ENCODE peak calls at places on chromosomes 5 and 9, in eight cellular contexts. I, Y, X, B, V, O, H and S are unnamed samples. For H4K20me1, the result is how much of the 10 kb centered on the place peaks cover.

GRCh38 chr5:68424799-68425537 is 209.4 kb downstream of the PIK3R1 start:
- DNase-seq in I (peak), Y (no peak), X (no peak), B (peak), V (peak), O (peak), H (peak), S (no peak)

GRCh38 chr9:16329699-16330113 is 540.8 kb downstream of the BNC2 start:
- DNase-seq in I (peak), Y (no peak), X (no peak), B (peak), V (peak), O (no peak), H (no peak), S (no peak)

GRCh38 chr5:140023611-140024191 is 19.4 kb downstream of the NRG2 start:
- DNase-seq in I (no peak), Y (no peak), X (no peak), B (no peak), V (no peak), O (no peak), H (no peak), S (no peak)

GRCh38 chr9:85200726-85201402 is 531.3 kb downstream of the NTRK2 start:
- DNase-seq in I (peak), Y (no peak), X (no peak), B (peak), V (no peak), O (no peak), H (peak), S (no peak)

GRCh38 chr9:134629586-134630392 is 11.8 kb upstream of the COL5A1 start:
- DNase-seq in I (no peak), Y (no peak), X (peak), B (no peak), V (no peak), O (no peak), H (peak), S (no peak)

GRCh38 chr5:176687881-176688280 is 40.6 kb downstream of the TSPAN17 start:
- DNase-seq in I (no peak), Y (no peak), X (peak), B (no peak), V (no peak), O (no peak), H (no peak), S (peak)

GRCh38 chr9:131732061-131732526 is 7.8 kb downstream of the RAPGEF1 start:
- DNase-seq in I (peak), Y (no peak), X (no peak), B (peak), V (peak), O (no peak), H (peak), S (no peak)

GRCh38 chr5:53126514-53126913 is 17.0 kb upstream of the MOCS2 start:
- DNase-seq in I (peak), Y (no peak), X (no peak), B (peak), V (peak), O (no peak), H (peak), S (no peak)

GRCh38 chr9:96168882-96169281 is 133.1 kb downstream of the HSD17B3 start:
- DNase-seq in I (no peak), Y (no peak), X (no peak), B (no peak), V (no peak), O (no peak), H (no peak), S (no peak)

GRCh38 chr9:93262537-93263310 is 78.8 kb downstream of the WNK2 start:
- DNase-seq in I (no peak), Y (no peak), X (peak), B (no peak), V (no peak), O (no peak), H (no peak), S (no peak)

GRCh38 chr5:151047814-151048425 is 27.5 kb downstream of the GPX3 start:
- DNase-seq in I (no peak), Y (peak), X (peak), B (no peak), V (no peak), O (no peak), H (peak), S (peak)

GRCh38 chr9:18896531-18897179 is 136.4 kb downstream of the SAXO1 start:
- DNase-seq in I (peak), Y (no peak), X (no peak), B (peak), V (no peak), O (no peak), H (no peak), S (no peak)

GRCh38 chr5:55533806-55534435 is 843 bp downstream of the PLPP1 start:
- DNase-seq in I (peak), Y (no peak), X (peak), B (peak), V (peak), O (no peak), H (peak), S (peak)

GRCh38 chr5:135203593-135204036 is 169.6 kb upstream of the PITX1 start:
- DNase-seq in I (no peak), Y (peak), X (no peak), B (no peak), V (no peak), O (no peak), H (peak), S (no peak)

DNA sequence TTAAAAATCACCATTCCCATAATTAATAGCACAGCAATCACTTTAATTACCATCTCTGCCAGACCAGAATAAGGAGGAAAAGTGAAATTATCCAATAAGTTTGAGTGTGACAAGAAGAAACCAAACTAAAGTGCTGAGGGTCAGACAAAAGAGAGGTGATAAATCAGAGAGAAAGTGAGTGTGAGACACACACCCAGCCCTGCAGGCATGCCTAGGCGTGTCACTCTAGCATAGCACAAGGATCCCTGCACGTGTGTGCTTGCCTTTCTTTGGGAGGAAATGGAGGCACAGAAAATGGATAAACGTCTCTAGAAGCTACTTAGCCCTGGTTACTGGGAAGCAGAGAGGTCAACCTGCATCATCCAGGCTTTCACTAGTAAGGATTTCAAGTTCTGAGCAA is 56.2 kb downstream of the SEMA6A start:
- DNase-seq in I (no peak), Y (no peak), X (no peak), B (no peak), V (no peak), O (no peak), H (no peak), S (no peak)
- H4K20me1 ChIP-seq in I (under half), Y (under half), X (under half), B (under half), V (under half), O (under half), H (under half), S (half or more)

GRCh38 chr9:128891354-128892222 is 9.7 kb downstream of the LRRC8A start:
- DNase-seq in I (no peak), Y (no peak), X (no peak), B (no peak), V (no peak), O (no peak), H (no peak), S (no peak)
- H4K20me1 ChIP-seq in I (under half), Y (under half), X (under half), B (half or more), V (under half), O (under half), H (under half), S (half or more)

GRCh38 chr9:81489048-81489447 is 200.3 kb downstream of the TLE1 start:
- DNase-seq in I (peak), Y (no peak), X (no peak), B (no peak), V (peak), O (no peak), H (no peak), S (no peak)
- H4K20me1 ChIP-seq in I (under half), Y (under half), X (under half), B (under half), V (under half), O (under half), H (under half), S (under half)

GRCh38 chr9:11092974-11093373 is 480.2 kb upstream of the PTPRD start:
- DNase-seq in I (no peak), Y (no peak), X (no peak), B (no peak), V (no peak), O (no peak), H (no peak), S (no peak)
- H4K20me1 ChIP-seq in I (under half), Y (under half), X (under half), B (under half), V (under half), O (under half), H (under half), S (under half)

GRCh38 chr5:112918136-112918535 is 3.9 kb downstream of the REEP5 start:
- DNase-seq in I (no peak), Y (no peak), X (no peak), B (no peak), V (no peak), O (no peak), H (no peak), S (no peak)
- H4K20me1 ChIP-seq in I (under half), Y (under half), X (under half), B (half or more), V (half or more), O (under half), H (under half), S (under half)

GRCh38 chr5:149760700-149761187 is 30.6 kb downstream of the PPARGC1B start:
- DNase-seq in I (no peak), Y (no peak), X (no peak), B (no peak), V (no peak), O (peak), H (no peak), S (no peak)

GRCh38 chr5:149759986-149760699 is 30.0 kb downstream of the PPARGC1B start:
- DNase-seq in I (no peak), Y (no peak), X (no peak), B (no peak), V (no peak), O (no peak), H (peak), S (no peak)

GRCh38 chr5:149762958-149763630 is 33.0 kb downstream of the PPARGC1B start:
- DNase-seq in I (no peak), Y (no peak), X (no peak), B (no peak), V (no peak), O (no peak), H (no peak), S (no peak)

GRCh38 chr5:149759563-149759962 is 29.5 kb downstream of the PPARGC1B start:
- DNase-seq in I (no peak), Y (no peak), X (no peak), B (no peak), V (no peak), O (no peak), H (no peak), S (no peak)

GRCh38 chr5:149761461-149761860 is 31.4 kb downstream of the PPARGC1B start:
- DNase-seq in I (no peak), Y (no peak), X (no peak), B (no peak), V (no peak), O (no peak), H (no peak), S (no peak)
- H4K20me1 ChIP-seq in I (under half), Y (under half), X (under half), B (under half), V (under half), O (under half), H (under half), S (under half)